ENCODE peak calls at places on chromosomes 4 and X, in eight cellular contexts. One of them, this sample, is unnamed.

GRCh38 chr4:173252024-173252935 is 81.9 kb downstream of the HMGB2 start:
- DNase-seq in sciatic nerve: peak
- DNase-seq in neural crest cell: no peak
- DNase-seq in spleen: no peak
- DNase-seq in activated T-helper 1 cell treated with anti-CD3 and anti-CD28 coated beads, Interleukin-12 subunit alpha, Interleukin-12 subunit beta, Interleukin-2, Interleukin-4 antibody, amounts not matched to agents 30 ng/mL and 10 ng/mL and 1 ng/mL, durations not matched to agents 14 hours and 24 hours and 36 hours: no peak
- DNase-seq in HCEC 1CT: peak
- DNase-seq in EL: peak
- DNase-seq in H4: peak
- DNase-seq in this sample: peak

GRCh38 chr4:88017516-88018302 is 10.3 kb downstream of the PKD2 start:
- DNase-seq in activated T-helper 1 cell treated with anti-CD3 and anti-CD28 coated beads, Interleukin-12 subunit alpha, Interleukin-12 subunit beta, Interleukin-2, Interleukin-4 antibody, amounts not matched to agents 30 ng/mL and 10 ng/mL and 1 ng/mL, durations not matched to agents 14 hours and 24 hours and 36 hours: no peak
- DNase-seq in sciatic nerve: no peak
- DNase-seq in neural crest cell: no peak
- DNase-seq in spleen: no peak
- DNase-seq in HCEC 1CT: peak
- DNase-seq in EL: peak
- DNase-seq in H4: peak
- DNase-seq in this sample: peak

GRCh38 chr4:150722908-150723362 is 141.0 kb downstream of the MAB21L2 start:
- DNase-seq in sciatic nerve: peak
- DNase-seq in neural crest cell: no peak
- DNase-seq in spleen: no peak
- DNase-seq in H4: peak
- DNase-seq in EL: no peak
- DNase-seq in activated T-helper 1 cell treated with anti-CD3 and anti-CD28 coated beads, Interleukin-12 subunit alpha, Interleukin-12 subunit beta, Interleukin-2, Interleukin-4 antibody, amounts not matched to agents 30 ng/mL and 10 ng/mL and 1 ng/mL, durations not matched to agents 14 hours and 24 hours and 36 hours: no peak
- DNase-seq in HCEC 1CT: no peak
- DNase-seq in this sample: peak

GRCh38 chrX:108516184-108516583 is 76.5 kb downstream of the COL4A5 start:
- DNase-seq in EL: peak
- DNase-seq in HCEC 1CT: no peak
- DNase-seq in neural crest cell: no peak
- DNase-seq in H4: peak
- DNase-seq in sciatic nerve: no peak
- DNase-seq in activated T-helper 1 cell treated with anti-CD3 and anti-CD28 coated beads, Interleukin-12 subunit alpha, Interleukin-12 subunit beta, Interleukin-2, Interleukin-4 antibody, amounts not matched to agents 30 ng/mL and 10 ng/mL and 1 ng/mL, durations not matched to agents 14 hours and 24 hours and 36 hours: no peak
- DNase-seq in spleen: no peak
- DNase-seq in this sample: no peak

GRCh38 chrX:84415155-84415554 is 87.1 kb downstream of the HDX start:
- DNase-seq in HCEC 1CT: no peak
- DNase-seq in EL: no peak
- DNase-seq in activated T-helper 1 cell treated with anti-CD3 and anti-CD28 coated beads, Interleukin-12 subunit alpha, Interleukin-12 subunit beta, Interleukin-2, Interleukin-4 antibody, amounts not matched to agents 30 ng/mL and 10 ng/mL and 1 ng/mL, durations not matched to agents 14 hours and 24 hours and 36 hours: no peak
- DNase-seq in H4: no peak
- DNase-seq in spleen: no peak
- DNase-seq in neural crest cell: no peak
- DNase-seq in sciatic nerve: no peak
- DNase-seq in this sample: no peak

GRCh38 chrX:154411981-154412340 is 622 bp downstream of the TAFAZZIN start:
- DNase-seq in neural crest cell: peak
- DNase-seq in EL: peak
- DNase-seq in activated T-helper 1 cell treated with anti-CD3 and anti-CD28 coated beads, Interleukin-12 subunit alpha, Interleukin-12 subunit beta, Interleukin-2, Interleukin-4 antibody, amounts not matched to agents 30 ng/mL and 10 ng/mL and 1 ng/mL, durations not matched to agents 14 hours and 24 hours and 36 hours: peak
- DNase-seq in HCEC 1CT: peak
- DNase-seq in spleen: peak
- DNase-seq in sciatic nerve: peak
- DNase-seq in H4: peak
- DNase-seq in this sample: peak

GRCh38 chr4:42339935-42340406 is 57.3 kb upstream of the SHISA3 start:
- DNase-seq in HCEC 1CT: no peak
- DNase-seq in neural crest cell: no peak
- DNase-seq in spleen: no peak
- DNase-seq in activated T-helper 1 cell treated with anti-CD3 and anti-CD28 coated beads, Interleukin-12 subunit alpha, Interleukin-12 subunit beta, Interleukin-2, Interleukin-4 antibody, amounts not matched to agents 30 ng/mL and 10 ng/mL and 1 ng/mL, durations not matched to agents 14 hours and 24 hours and 36 hours: no peak
- DNase-seq in EL: peak
- DNase-seq in sciatic nerve: no peak
- DNase-seq in H4: no peak
- DNase-seq in this sample: peak

GRCh38 chr4:118683513-118683912 is 1.7 kb upstream of the METTL14 start:
- DNase-seq in spleen: no peak
- DNase-seq in sciatic nerve: no peak
- DNase-seq in HCEC 1CT: no peak
- DNase-seq in activated T-helper 1 cell treated with anti-CD3 and anti-CD28 coated beads, Interleukin-12 subunit alpha, Interleukin-12 subunit beta, Interleukin-2, Interleukin-4 antibody, amounts not matched to agents 30 ng/mL and 10 ng/mL and 1 ng/mL, durations not matched to agents 14 hours and 24 hours and 36 hours: no peak
- DNase-seq in neural crest cell: no peak
- DNase-seq in EL: peak
- DNase-seq in H4: peak
- DNase-seq in this sample: peak

GRCh38 chr4:187380181-187380581 is 615.4 kb upstream of the ZFP42 start:
- DNase-seq in sciatic nerve: no peak
- DNase-seq in spleen: no peak
- DNase-seq in EL: peak
- DNase-seq in H4: peak
- DNase-seq in HCEC 1CT: no peak
- DNase-seq in neural crest cell: no peak
- DNase-seq in activated T-helper 1 cell treated with anti-CD3 and anti-CD28 coated beads, Interleukin-12 subunit alpha, Interleukin-12 subunit beta, Interleukin-2, Interleukin-4 antibody, amounts not matched to agents 30 ng/mL and 10 ng/mL and 1 ng/mL, durations not matched to agents 14 hours and 24 hours and 36 hours: no peak
- DNase-seq in this sample: peak

GRCh38 chrX:2631743-2632532 is 59.2 kb upstream of the CD99 start:
- DNase-seq in activated T-helper 1 cell treated with anti-CD3 and anti-CD28 coated beads, Interleukin-12 subunit alpha, Interleukin-12 subunit beta, Interleukin-2, Interleukin-4 antibody, amounts not matched to agents 30 ng/mL and 10 ng/mL and 1 ng/mL, durations not matched to agents 14 hours and 24 hours and 36 hours: no peak
- DNase-seq in neural crest cell: no peak
- DNase-seq in spleen: no peak
- DNase-seq in EL: no peak
- DNase-seq in sciatic nerve: no peak
- DNase-seq in H4: peak
- DNase-seq in HCEC 1CT: no peak
- DNase-seq in this sample: no peak

GRCh38 chr4:70676554-70677090 is 10.3 kb upstream of the JCHAIN start:
- DNase-seq in EL: no peak
- DNase-seq in spleen: no peak
- DNase-seq in activated T-helper 1 cell treated with anti-CD3 and anti-CD28 coated beads, Interleukin-12 subunit alpha, Interleukin-12 subunit beta, Interleukin-2, Interleukin-4 antibody, amounts not matched to agents 30 ng/mL and 10 ng/mL and 1 ng/mL, durations not matched to agents 14 hours and 24 hours and 36 hours: no peak
- DNase-seq in sciatic nerve: no peak
- DNase-seq in HCEC 1CT: no peak
- DNase-seq in H4: no peak
- DNase-seq in neural crest cell: no peak
- DNase-seq in this sample: no peak

GRCh38 chr4:5524451-5524850 is 183.9 kb downstream of the EVC2 start:
- DNase-seq in neural crest cell: no peak
- DNase-seq in activated T-helper 1 cell treated with anti-CD3 and anti-CD28 coated beads, Interleukin-12 subunit alpha, Interleukin-12 subunit beta, Interleukin-2, Interleukin-4 antibody, amounts not matched to agents 30 ng/mL and 10 ng/mL and 1 ng/mL, durations not matched to agents 14 hours and 24 hours and 36 hours: no peak
- DNase-seq in H4: no peak
- DNase-seq in EL: no peak
- DNase-seq in HCEC 1CT: no peak
- DNase-seq in sciatic nerve: no peak
- DNase-seq in spleen: no peak
- DNase-seq in this sample: no peak

GRCh38 chrX:2474280-2474962 is 26.4 kb downstream of the DHRSX start:
- DNase-seq in EL: no peak
- DNase-seq in spleen: peak
- DNase-seq in HCEC 1CT: no peak
- DNase-seq in neural crest cell: no peak
- DNase-seq in activated T-helper 1 cell treated with anti-CD3 and anti-CD28 coated beads, Interleukin-12 subunit alpha, Interleukin-12 subunit beta, Interleukin-2, Interleukin-4 antibody, amounts not matched to agents 30 ng/mL and 10 ng/mL and 1 ng/mL, durations not matched to agents 14 hours and 24 hours and 36 hours: no peak
- DNase-seq in H4: no peak
- DNase-seq in sciatic nerve: no peak
- DNase-seq in this sample: no peak

GRCh38 chr4:152454398-152455011 is 81.4 kb downstream of the FBXW7 start:
- DNase-seq in EL: peak
- DNase-seq in H4: peak
- DNase-seq in HCEC 1CT: peak
- DNase-seq in neural crest cell: no peak
- DNase-seq in activated T-helper 1 cell treated with anti-CD3 and anti-CD28 coated beads, Interleukin-12 subunit alpha, Interleukin-12 subunit beta, Interleukin-2, Interleukin-4 antibody, amounts not matched to agents 30 ng/mL and 10 ng/mL and 1 ng/mL, durations not matched to agents 14 hours and 24 hours and 36 hours: no peak
- DNase-seq in spleen: no peak
- DNase-seq in sciatic nerve: no peak
- DNase-seq in this sample: peak

GRCh38 chrX:140766024-140766611 is 56.6 kb downstream of the LINC00632 start:
- DNase-seq in spleen: no peak
- DNase-seq in EL: peak
- DNase-seq in activated T-helper 1 cell treated with anti-CD3 and anti-CD28 coated beads, Interleukin-12 subunit alpha, Interleukin-12 subunit beta, Interleukin-2, Interleukin-4 antibody, amounts not matched to agents 30 ng/mL and 10 ng/mL and 1 ng/mL, durations not matched to agents 14 hours and 24 hours and 36 hours: peak
- DNase-seq in HCEC 1CT: peak
- DNase-seq in H4: peak
- DNase-seq in neural crest cell: peak
- DNase-seq in sciatic nerve: peak
- DNase-seq in this sample: peak

GRCh38 chr4:11843340-11843739 is 414.6 kb upstream of the HS3ST1 start:
- DNase-seq in EL: no peak
- DNase-seq in sciatic nerve: no peak
- DNase-seq in HCEC 1CT: no peak
- DNase-seq in spleen: no peak
- DNase-seq in neural crest cell: no peak
- DNase-seq in activated T-helper 1 cell treated with anti-CD3 and anti-CD28 coated beads, Interleukin-12 subunit alpha, Interleukin-12 subunit beta, Interleukin-2, Interleukin-4 antibody, amounts not matched to agents 30 ng/mL and 10 ng/mL and 1 ng/mL, durations not matched to agents 14 hours and 24 hours and 36 hours: no peak
- DNase-seq in H4: no peak
- DNase-seq in this sample: peak

GRCh38 chrX:74535633-74536141 is 78.7 kb downstream of the RLIM start:
- DNase-seq in sciatic nerve: peak
- DNase-seq in EL: peak
- DNase-seq in activated T-helper 1 cell treated with anti-CD3 and anti-CD28 coated beads, Interleukin-12 subunit alpha, Interleukin-12 subunit beta, Interleukin-2, Interleukin-4 antibody, amounts not matched to agents 30 ng/mL and 10 ng/mL and 1 ng/mL, durations not matched to agents 14 hours and 24 hours and 36 hours: peak
- DNase-seq in H4: no peak
- DNase-seq in neural crest cell: peak
- DNase-seq in HCEC 1CT: peak
- DNase-seq in spleen: peak
- DNase-seq in this sample: peak

GRCh38 chrX:15465347-15465746 is 27.8 kb downstream of the PIR start:
- DNase-seq in spleen: no peak
- DNase-seq in HCEC 1CT: peak
- DNase-seq in H4: no peak
- DNase-seq in EL: no peak
- DNase-seq in activated T-helper 1 cell treated with anti-CD3 and anti-CD28 coated beads, Interleukin-12 subunit alpha, Interleukin-12 subunit beta, Interleukin-2, Interleukin-4 antibody, amounts not matched to agents 30 ng/mL and 10 ng/mL and 1 ng/mL, durations not matched to agents 14 hours and 24 hours and 36 hours: no peak
- DNase-seq in neural crest cell: no peak
- DNase-seq in sciatic nerve: no peak
- DNase-seq in this sample: no peak

GRCh38 chrX:102950908-102951866 is 14.1 kb downstream of the RAB40AL start:
- DNase-seq in spleen: no peak
- DNase-seq in EL: peak
- DNase-seq in neural crest cell: peak
- DNase-seq in sciatic nerve: peak
- DNase-seq in HCEC 1CT: peak
- DNase-seq in activated T-helper 1 cell treated with anti-CD3 and anti-CD28 coated beads, Interleukin-12 subunit alpha, Interleukin-12 subunit beta, Interleukin-2, Interleukin-4 antibody, amounts not matched to agents 30 ng/mL and 10 ng/mL and 1 ng/mL, durations not matched to agents 14 hours and 24 hours and 36 hours: peak
- DNase-seq in H4: peak
- DNase-seq in this sample: peak

GRCh38 chr4:88341227-88342192 is 37.1 kb upstream of the HERC6 start:
- DNase-seq in sciatic nerve: no peak
- DNase-seq in HCEC 1CT: peak
- DNase-seq in EL: peak
- DNase-seq in neural crest cell: no peak
- DNase-seq in activated T-helper 1 cell treated with anti-CD3 and anti-CD28 coated beads, Interleukin-12 subunit alpha, Interleukin-12 subunit beta, Interleukin-2, Interleukin-4 antibody, amounts not matched to agents 30 ng/mL and 10 ng/mL and 1 ng/mL, durations not matched to agents 14 hours and 24 hours and 36 hours: no peak
- DNase-seq in H4: peak
- DNase-seq in spleen: no peak
- DNase-seq in this sample: peak

GRCh38 chr4:147515220-147515936 is 34.5 kb downstream of the EDNRA start:
- DNase-seq in H4: no peak
- DNase-seq in spleen: no peak
- DNase-seq in activated T-helper 1 cell treated with anti-CD3 and anti-CD28 coated beads, Interleukin-12 subunit alpha, Interleukin-12 subunit beta, Interleukin-2, Interleukin-4 antibody, amounts not matched to agents 30 ng/mL and 10 ng/mL and 1 ng/mL, durations not matched to agents 14 hours and 24 hours and 36 hours: no peak
- DNase-seq in neural crest cell: no peak
- DNase-seq in HCEC 1CT: no peak
- DNase-seq in sciatic nerve: no peak
- DNase-seq in EL: no peak
- DNase-seq in this sample: no peak

GRCh38 chr4:38670939-38671593 is 7.1 kb downstream of the KLF3 start:
- DNase-seq in sciatic nerve: no peak
- DNase-seq in spleen: no peak
- DNase-seq in H4: no peak
- DNase-seq in HCEC 1CT: no peak
- DNase-seq in activated T-helper 1 cell treated with anti-CD3 and anti-CD28 coated beads, Interleukin-12 subunit alpha, Interleukin-12 subunit beta, Interleukin-2, Interleukin-4 antibody, amounts not matched to agents 30 ng/mL and 10 ng/mL and 1 ng/mL, durations not matched to agents 14 hours and 24 hours and 36 hours: no peak
- DNase-seq in EL: no peak
- DNase-seq in neural crest cell: no peak
- DNase-seq in this sample: no peak

GRCh38 chrX:110512341-110512740 is 153.7 kb downstream of the RTL9 start:
- DNase-seq in H4: no peak
- DNase-seq in sciatic nerve: no peak
- DNase-seq in activated T-helper 1 cell treated with anti-CD3 and anti-CD28 coated beads, Interleukin-12 subunit alpha, Interleukin-12 subunit beta, Interleukin-2, Interleukin-4 antibody, amounts not matched to agents 30 ng/mL and 10 ng/mL and 1 ng/mL, durations not matched to agents 14 hours and 24 hours and 36 hours: no peak
- DNase-seq in neural crest cell: no peak
- DNase-seq in HCEC 1CT: no peak
- DNase-seq in EL: no peak
- DNase-seq in spleen: no peak
- DNase-seq in this sample: no peak

GRCh38 chrX:16807976-16808542 is 21.8 kb downstream of the TXLNG start:
- DNase-seq in HCEC 1CT: peak
- DNase-seq in sciatic nerve: no peak
- DNase-seq in spleen: no peak
- DNase-seq in EL: peak
- DNase-seq in activated T-helper 1 cell treated with anti-CD3 and anti-CD28 coated beads, Interleukin-12 subunit alpha, Interleukin-12 subunit beta, Interleukin-2, Interleukin-4 antibody, amounts not matched to agents 30 ng/mL and 10 ng/mL and 1 ng/mL, durations not matched to agents 14 hours and 24 hours and 36 hours: no peak
- DNase-seq in neural crest cell: no peak
- DNase-seq in H4: peak
- DNase-seq in this sample: peak

GRCh38 chr4:7908668-7909067 is 31.0 kb downstream of the AFAP1 start:
- DNase-seq in HCEC 1CT: no peak
- DNase-seq in spleen: no peak
- DNase-seq in H4: no peak
- DNase-seq in neural crest cell: no peak
- DNase-seq in sciatic nerve: no peak
- DNase-seq in EL: no peak
- DNase-seq in activated T-helper 1 cell treated with anti-CD3 and anti-CD28 coated beads, Interleukin-12 subunit alpha, Interleukin-12 subunit beta, Interleukin-2, Interleukin-4 antibody, amounts not matched to agents 30 ng/mL and 10 ng/mL and 1 ng/mL, durations not matched to agents 14 hours and 24 hours and 36 hours: no peak
- DNase-seq in this sample: no peak

GRCh38 chr4:113394730-113395530 is 345.5 kb downstream of the ANK2 start:
- DNase-seq in neural crest cell: peak
- DNase-seq in sciatic nerve: no peak
- DNase-seq in EL: peak
- DNase-seq in spleen: no peak
- DNase-seq in HCEC 1CT: peak
- DNase-seq in H4: peak
- DNase-seq in activated T-helper 1 cell treated with anti-CD3 and anti-CD28 coated beads, Interleukin-12 subunit alpha, Interleukin-12 subunit beta, Interleukin-2, Interleukin-4 antibody, amounts not matched to agents 30 ng/mL and 10 ng/mL and 1 ng/mL, durations not matched to agents 14 hours and 24 hours and 36 hours: peak
- DNase-seq in this sample: peak

GRCh38 chrX:48540015-48540350 is 469 bp downstream of the TBC1D25 start:
- DNase-seq in sciatic nerve: no peak
- DNase-seq in H4: no peak
- DNase-seq in neural crest cell: no peak
- DNase-seq in spleen: no peak
- DNase-seq in EL: peak
- DNase-seq in activated T-helper 1 cell treated with anti-CD3 and anti-CD28 coated beads, Interleukin-12 subunit alpha, Interleukin-12 subunit beta, Interleukin-2, Interleukin-4 antibody, amounts not matched to agents 30 ng/mL and 10 ng/mL and 1 ng/mL, durations not matched to agents 14 hours and 24 hours and 36 hours: peak
- DNase-seq in HCEC 1CT: no peak
- DNase-seq in this sample: no peak

GRCh38 chr4:155582971-155583437 is 83.6 kb upstream of the GUCY1A1 start:
- DNase-seq in neural crest cell: no peak
- DNase-seq in EL: peak
- DNase-seq in activated T-helper 1 cell treated with anti-CD3 and anti-CD28 coated beads, Interleukin-12 subunit alpha, Interleukin-12 subunit beta, Interleukin-2, Interleukin-4 antibody, amounts not matched to agents 30 ng/mL and 10 ng/mL and 1 ng/mL, durations not matched to agents 14 hours and 24 hours and 36 hours: no peak
- DNase-seq in H4: peak
- DNase-seq in spleen: no peak
- DNase-seq in sciatic nerve: no peak
- DNase-seq in HCEC 1CT: peak
- DNase-seq in this sample: peak

GRCh38 chr4:145153181-145153903 is 27.0 kb downstream of the OTUD4 start:
- DNase-seq in spleen: no peak
- DNase-seq in neural crest cell: no peak
- DNase-seq in activated T-helper 1 cell treated with anti-CD3 and anti-CD28 coated beads, Interleukin-12 subunit alpha, Interleukin-12 subunit beta, Interleukin-2, Interleukin-4 antibody, amounts not matched to agents 30 ng/mL and 10 ng/mL and 1 ng/mL, durations not matched to agents 14 hours and 24 hours and 36 hours: no peak
- DNase-seq in H4: no peak
- DNase-seq in HCEC 1CT: no peak
- DNase-seq in sciatic nerve: no peak
- DNase-seq in EL: peak
- DNase-seq in this sample: no peak

GRCh38 chr4:10188400-10189004 is 71.9 kb upstream of the WDR1 start:
- DNase-seq in EL: no peak
- DNase-seq in neural crest cell: no peak
- DNase-seq in activated T-helper 1 cell treated with anti-CD3 and anti-CD28 coated beads, Interleukin-12 subunit alpha, Interleukin-12 subunit beta, Interleukin-2, Interleukin-4 antibody, amounts not matched to agents 30 ng/mL and 10 ng/mL and 1 ng/mL, durations not matched to agents 14 hours and 24 hours and 36 hours: no peak
- DNase-seq in HCEC 1CT: no peak
- DNase-seq in sciatic nerve: no peak
- DNase-seq in spleen: no peak
- DNase-seq in H4: no peak
- DNase-seq in this sample: no peak

GRCh38 chr4:2079006-2079405 is 19.9 kb downstream of the NAT8L start:
- DNase-seq in H4: no peak
- DNase-seq in EL: no peak
- DNase-seq in activated T-helper 1 cell treated with anti-CD3 and anti-CD28 coated beads, Interleukin-12 subunit alpha, Interleukin-12 subunit beta, Interleukin-2, Interleukin-4 antibody, amounts not matched to agents 30 ng/mL and 10 ng/mL and 1 ng/mL, durations not matched to agents 14 hours and 24 hours and 36 hours: no peak
- DNase-seq in neural crest cell: no peak
- DNase-seq in sciatic nerve: peak
- DNase-seq in spleen: no peak
- DNase-seq in HCEC 1CT: no peak
- DNase-seq in this sample: no peak

GRCh38 chr4:159071178-159071968 is 31.5 kb upstream of the RAPGEF2 start:
- DNase-seq in activated T-helper 1 cell treated with anti-CD3 and anti-CD28 coated beads, Interleukin-12 subunit alpha, Interleukin-12 subunit beta, Interleukin-2, Interleukin-4 antibody, amounts not matched to agents 30 ng/mL and 10 ng/mL and 1 ng/mL, durations not matched to agents 14 hours and 24 hours and 36 hours: no peak
- DNase-seq in spleen: no peak
- DNase-seq in HCEC 1CT: peak
- DNase-seq in EL: peak
- DNase-seq in H4: peak
- DNase-seq in neural crest cell: no peak
- DNase-seq in sciatic nerve: no peak
- DNase-seq in this sample: peak

This sample was measured in HT1080.